ENCODE peak calls at places on chromosome 11, in five cellular contexts. S, K, V, T and C are unnamed samples.

GRCh38 chr11:60951909-60952741 is at the start of gene SLC15A3:
- DNase-seq in S (peak), K (peak), V (peak), T (peak), C (peak)

GRCh38 chr11:1042626-1043562 is 6.4 kb upstream of the MUC6 start:
- DNase-seq in S (no peak), K (no peak), V (no peak), T (peak), C (no peak)

GRCh38 chr11:68403831-68404230 is 56.7 kb upstream of the PPP6R3 start:
- DNase-seq in S (no peak), K (no peak), V (no peak), T (no peak), C (no peak)

GRCh38 chr11:70610561-70610960 is 212.2 kb downstream of the CTTN start:
- DNase-seq in S (no peak), K (no peak), V (no peak), T (no peak), C (no peak)

GRCh38 chr11:113628912-113629311 is 77.2 kb downstream of the TMPRSS5 start:
- DNase-seq in S (no peak), K (no peak), V (no peak), T (no peak), C (no peak)

GRCh38 chr11:128549256-128549944 is 38.0 kb downstream of the ETS1 start:
- DNase-seq in S (peak), K (no peak), V (peak), T (peak), C (no peak)

GRCh38 chr11:132824642-132825041 is 707.7 kb downstream of the OPCML start:
- DNase-seq in S (no peak), K (no peak), V (no peak), T (no peak), C (no peak)

GRCh38 chr11:65945941-65946558 is 770 bp downstream of the TSGA10IP start:
- DNase-seq in S (no peak), K (no peak), V (no peak), T (no peak), C (no peak)

GRCh38 chr11:93444671-93445073 is 98.5 kb downstream of the SMCO4 start:
- DNase-seq in S (no peak), K (peak), V (no peak), T (no peak), C (no peak)

GRCh38 chr11:796565-797299 is 1.3 kb downstream of the SLC25A22 start:
- DNase-seq in S (no peak), K (peak), V (no peak), T (no peak), C (no peak)

GRCh38 chr11:19734171-19734570 is 21.5 kb downstream of the NAV2 start:
- DNase-seq in S (no peak), K (no peak), V (no peak), T (no peak), C (no peak)

GRCh38 chr11:119626197-119626909 is 102.6 kb downstream of the NECTIN1 start:
- DNase-seq in S (no peak), K (no peak), V (no peak), T (no peak), C (no peak)

GRCh38 chr11:73981051-73981805 is 1.4 kb downstream of the UCP2 start:
- DNase-seq in S (no peak), K (no peak), V (no peak), T (no peak), C (no peak)

GRCh38 chr11:62145261-62145871 is 21.6 kb downstream of the INCENP start:
- DNase-seq in S (no peak), K (peak), V (no peak), T (no peak), C (no peak)

GRCh38 chr11:61961570-61962212 is 5.7 kb downstream of the FTH1 start:
- DNase-seq in S (peak), K (peak), V (no peak), T (peak), C (peak)

GRCh38 chr11:8624698-8625097 is 30.7 kb upstream of the STK33 start:
- DNase-seq in S (no peak), K (no peak), V (no peak), T (peak), C (no peak)

GRCh38 chr11:24234822-24235508 is 261.9 kb upstream of the LUZP2 start:
- DNase-seq in S (no peak), K (peak), V (no peak), T (no peak), C (no peak)

GRCh38 chr11:117220568-117220967 is 11.3 kb downstream of the PCSK7 start:
- DNase-seq in S (peak), K (no peak), V (no peak), T (peak), C (no peak)

GRCh38 chr11:78080818-78081495 is 1.3 kb upstream of the NDUFC2 start:
- DNase-seq in S (no peak), K (no peak), V (no peak), T (no peak), C (no peak)

GRCh38 chr11:45226901-45227300 is 59.2 kb downstream of the SYT13 start:
- DNase-seq in S (no peak), K (no peak), V (no peak), T (no peak), C (no peak)

DNA sequence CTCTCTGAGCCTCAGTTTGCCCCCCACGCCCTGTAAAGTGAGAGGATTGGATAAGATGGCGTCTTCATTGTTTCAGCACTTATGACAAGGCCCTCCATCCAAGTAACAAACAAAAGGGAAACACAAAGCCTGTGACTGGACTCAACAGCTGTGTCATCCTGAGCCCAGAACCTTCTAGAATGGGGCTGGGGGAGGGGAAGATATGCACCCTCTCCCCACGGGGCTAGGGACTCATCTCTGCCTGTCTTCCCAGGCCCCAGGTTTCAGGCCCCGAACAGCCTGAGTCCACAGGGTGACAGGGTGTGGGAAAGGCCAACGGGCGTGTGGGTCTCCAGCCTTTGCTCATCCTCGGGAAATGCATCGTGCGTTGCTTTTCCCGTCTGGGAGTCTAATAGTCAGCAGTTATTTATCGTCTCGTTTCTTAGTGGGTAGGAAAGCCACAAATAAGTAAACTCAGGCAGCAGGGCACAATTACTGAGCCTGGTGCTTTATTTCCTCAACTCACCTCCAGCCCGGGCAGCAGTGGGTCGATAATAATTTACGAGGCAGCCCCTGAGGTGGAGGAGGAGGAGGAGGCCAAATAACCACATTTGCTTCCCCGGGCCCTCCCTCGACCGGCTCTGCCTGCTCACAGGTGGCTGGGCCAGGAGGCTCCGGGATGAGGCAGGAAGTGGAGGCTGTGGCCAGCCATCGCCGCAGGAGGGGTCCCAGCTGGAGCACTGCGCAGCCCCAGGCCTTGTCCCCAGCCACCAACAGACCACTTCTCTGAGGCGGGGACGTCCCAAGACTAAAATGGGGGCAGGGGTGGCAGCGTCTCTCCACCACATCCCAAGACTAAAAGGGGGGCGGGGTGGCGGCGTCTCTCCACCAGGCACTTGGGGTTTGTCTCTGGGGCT is 54.4 kb downstream of the FLRT1 start:
- DNase-seq in S (no peak), K (no peak), V (no peak), T (no peak), C (no peak)
- TF ChIP-seq CTCF in S (no peak), K (no peak), V (no peak), T (no peak), C (no peak)

GRCh38 chr11:89504270-89504669 is 13.1 kb upstream of the NOX4 start:
- DNase-seq in S (no peak), K (no peak), V (no peak), T (no peak), C (no peak)

GRCh38 chr11:89503422-89503821 is 12.2 kb upstream of the NOX4 start:
- DNase-seq in S (no peak), K (no peak), V (no peak), T (no peak), C (no peak)

GRCh38 chr11:89495951-89496350 is 4.8 kb upstream of the NOX4 start:
- DNase-seq in S (peak), K (no peak), V (no peak), T (peak), C (no peak)

GRCh38 chr11:89498845-89499448 is 7.8 kb upstream of the NOX4 start:
- DNase-seq in S (no peak), K (no peak), V (no peak), T (no peak), C (no peak)
- TF ChIP-seq CTCF in S (no peak), K (no peak), V (no peak), T (no peak), C (no peak)

GRCh38 chr11:46987183-46987582 is 50.6 kb downstream of the CSTPP1 start:
- DNase-seq in S (no peak), K (no peak), V (no peak), T (no peak), C (no peak)
- TF ChIP-seq CTCF in S (no peak), K (no peak), V (no peak), T (no peak), C (no peak)

DNA sequence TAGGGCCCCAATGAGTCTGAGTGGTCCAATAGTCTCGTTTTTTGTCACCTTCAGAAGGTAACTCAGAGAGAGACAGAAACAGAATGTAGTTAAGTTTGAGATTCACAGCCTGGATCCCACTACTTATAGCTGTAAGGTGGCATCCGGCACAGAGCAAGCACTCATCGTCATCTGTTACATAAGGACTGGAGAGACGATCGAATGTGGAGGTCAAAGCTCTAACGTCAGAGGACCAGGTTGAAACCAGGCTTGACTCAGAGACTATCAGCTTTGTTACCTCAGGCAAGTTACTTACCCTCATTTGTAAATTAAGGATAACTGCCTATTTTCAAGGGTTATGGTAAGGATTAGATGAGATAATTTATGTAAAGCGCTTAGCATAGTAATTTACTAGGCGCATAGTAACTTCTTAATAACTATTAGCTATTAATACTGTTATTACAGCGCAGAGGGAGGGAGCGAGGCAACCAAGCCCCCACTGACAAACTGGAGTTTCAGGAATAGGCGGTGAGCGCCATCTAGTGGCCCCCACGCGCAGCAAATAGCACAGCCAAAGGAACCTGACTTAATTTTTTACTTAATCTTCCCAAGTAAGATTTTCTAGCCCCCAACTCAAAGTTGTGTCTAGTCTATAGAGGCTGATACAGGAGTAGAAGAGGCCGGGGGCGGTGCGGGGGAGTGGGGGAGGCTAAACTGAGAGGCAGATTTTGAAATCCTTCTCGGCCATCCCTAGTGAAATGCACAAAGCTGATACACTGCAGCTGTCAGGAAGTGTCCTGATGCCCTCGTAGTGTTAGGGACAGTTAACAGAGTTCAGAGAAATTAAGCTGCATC is 29.0 kb upstream of the API5 start:
- DNase-seq in S (peak), K (no peak), V (peak), T (peak), C (peak)
- TF ChIP-seq CTCF in S (peak), K (peak), V (peak), T (peak), C (peak)

GRCh38 chr11:33350287-33350686 is 93.1 kb downstream of the HIPK3 start:
- DNase-seq in S (no peak), K (no peak), V (no peak), T (no peak), C (no peak)

GRCh38 chr11:33347490-33348125 is 90.4 kb downstream of the HIPK3 start:
- DNase-seq in S (no peak), K (no peak), V (peak), T (no peak), C (peak)

GRCh38 chr11:33339247-33339646 is 82.1 kb downstream of the HIPK3 start:
- DNase-seq in S (no peak), K (no peak), V (no peak), T (no peak), C (no peak)

DNA sequence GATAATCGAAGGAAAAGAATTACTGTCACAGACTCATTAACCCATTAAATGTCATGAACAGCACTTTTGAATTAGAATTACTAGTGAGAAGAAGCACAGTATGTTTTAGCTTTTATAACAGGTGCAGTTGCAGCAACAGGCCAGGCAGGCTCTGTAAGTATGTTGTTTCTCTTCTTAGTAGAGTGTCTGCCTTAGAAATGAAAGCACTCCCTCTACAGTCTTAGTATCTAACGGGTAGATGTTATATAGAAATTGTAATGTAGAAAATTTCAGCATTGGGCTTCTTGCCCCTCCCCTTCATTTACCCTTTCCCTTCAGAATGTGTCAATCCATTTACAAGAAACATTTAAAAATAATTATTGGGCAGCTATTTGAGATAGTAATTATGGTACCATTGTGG is 87.4 kb downstream of the HIPK3 start:
- DNase-seq in S (no peak), K (no peak), V (no peak), T (no peak), C (no peak)
- TF ChIP-seq CTCF in S (no peak), K (no peak), V (no peak), T (peak), C (peak)

DNA sequence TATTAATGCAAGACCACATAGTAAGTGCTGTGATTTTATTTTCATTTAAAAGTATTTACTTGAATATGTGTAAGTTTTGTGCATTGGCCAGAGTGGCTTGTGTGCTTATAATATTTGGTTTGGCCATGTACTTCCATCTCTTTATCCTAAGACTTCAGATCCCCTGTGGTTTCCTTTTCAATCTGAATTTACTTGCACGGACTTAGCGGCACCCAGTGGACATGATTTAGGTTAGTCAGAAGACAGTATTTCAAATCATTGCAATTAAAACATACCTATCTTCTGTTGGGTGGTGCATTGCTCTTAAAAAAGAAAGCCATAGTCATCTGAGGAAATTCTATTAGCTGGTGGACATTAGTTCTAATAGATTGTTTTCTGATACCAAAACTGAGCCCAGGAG is 30.7 kb downstream of the PIWIL4 start:
- DNase-seq in S (no peak), K (no peak), V (no peak), T (no peak), C (no peak)
- TF ChIP-seq CTCF in S (peak), K (no peak), V (no peak), T (no peak), C (no peak)

GRCh38 chr11:82733444-82734119 is at the start of gene FAM181B:
- DNase-seq in S (peak), K (peak), V (peak), T (peak), C (peak)
- TF ChIP-seq CTCF in S (no peak), K (no peak), V (no peak), T (no peak), C (no peak)

GRCh38 chr11:72812968-72813739 is 1.1 kb upstream of the ATG16L2 start:
- DNase-seq in S (no peak), K (peak), V (peak), T (peak), C (peak)

GRCh38 chr11:72813740-72814138 is 472 bp upstream of the ATG16L2 start:
- DNase-seq in S (no peak), K (peak), V (no peak), T (peak), C (peak)

GRCh38 chr11:72816404-72816990 is 2.3 kb downstream of the ATG16L2 start:
- DNase-seq in S (no peak), K (no peak), V (no peak), T (no peak), C (no peak)

GRCh38 chr11:72814139-72814830 is at the start of gene ATG16L2:
- DNase-seq in S (peak), K (peak), V (peak), T (peak), C (peak)

DNA sequence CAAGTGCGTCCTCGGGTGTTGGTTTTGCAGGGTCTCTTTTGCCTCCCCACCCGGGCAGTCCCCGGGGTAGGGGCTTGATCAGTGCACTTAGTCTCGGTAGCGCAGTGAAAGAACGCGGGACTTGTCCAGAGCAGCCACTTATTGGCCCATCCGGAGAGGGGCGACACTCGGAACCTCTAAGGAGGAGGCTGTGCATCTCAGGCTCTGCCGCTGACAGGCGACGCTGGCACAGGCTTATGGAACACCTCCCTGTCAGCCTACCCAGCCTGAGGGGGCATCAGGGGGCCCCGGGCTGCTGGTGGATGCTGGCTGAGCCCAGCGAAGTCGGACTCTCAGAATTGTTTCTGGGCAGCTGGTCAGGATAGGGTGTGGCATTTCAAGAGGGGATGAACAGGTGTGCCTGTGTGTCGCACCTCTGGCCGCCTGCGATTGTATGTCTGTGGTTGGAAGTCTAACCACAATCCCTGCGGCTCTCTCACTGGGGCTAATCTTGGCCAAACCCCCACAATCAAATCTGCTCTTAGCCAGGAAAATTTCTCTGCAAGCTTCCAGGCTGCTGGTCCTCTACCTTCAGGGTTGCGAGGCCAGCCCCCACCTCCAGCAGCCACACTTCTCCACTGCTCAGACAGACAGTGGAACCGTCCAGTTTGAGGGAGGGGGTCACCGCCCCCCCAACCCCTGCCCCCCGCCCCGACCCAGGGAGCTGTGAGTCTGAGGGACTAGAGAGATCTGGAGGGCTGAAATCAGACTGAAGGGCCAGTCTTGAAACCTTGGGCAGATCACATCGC is 814 bp downstream of the ATG16L2 start:
- DNase-seq in S (no peak), K (peak), V (peak), T (no peak), C (peak)
- TF ChIP-seq CTCF in S (no peak), K (no peak), V (no peak), T (no peak), C (no peak)

GRCh38 chr11:103534191-103534590 is 425.0 kb downstream of the DYNC2H1 start:
- DNase-seq in S (no peak), K (no peak), V (no peak), T (no peak), C (no peak)

GRCh38 chr11:103539166-103539565 is 429.9 kb downstream of the DYNC2H1 start:
- DNase-seq in S (no peak), K (no peak), V (no peak), T (no peak), C (no peak)

GRCh38 chr11:103534959-103535358 is 425.7 kb downstream of the DYNC2H1 start:
- DNase-seq in S (no peak), K (no peak), V (no peak), T (no peak), C (no peak)

GRCh38 chr11:103537904-103538502 is 428.8 kb downstream of the DYNC2H1 start:
- DNase-seq in S (no peak), K (no peak), V (no peak), T (no peak), C (no peak)

DNA sequence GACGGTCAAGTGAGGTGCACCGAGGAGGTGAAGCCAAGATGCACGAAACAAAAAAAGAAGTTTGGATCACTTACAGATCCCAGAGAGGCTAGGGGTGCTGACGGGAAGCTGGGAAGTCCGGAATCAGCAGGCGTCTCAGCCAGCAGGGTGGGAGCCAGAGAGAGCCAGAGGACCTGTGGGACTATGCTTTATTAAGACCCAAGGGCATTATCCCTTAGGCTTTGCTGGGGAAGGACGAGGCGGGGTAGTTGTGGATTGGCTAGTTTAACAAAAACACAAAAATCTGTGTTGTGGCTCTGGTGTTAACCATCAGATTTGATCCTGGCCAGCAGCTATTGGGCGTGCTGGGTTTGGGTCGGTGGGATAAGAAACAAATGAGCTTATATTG is 427.1 kb downstream of the DYNC2H1 start:
- DNase-seq in S (no peak), K (no peak), V (no peak), T (no peak), C (no peak)
- TF ChIP-seq CTCF in S (no peak), K (no peak), V (no peak), T (no peak), C (no peak)